ENCODE peak calls at places on chromosomes 5 and 9, in ten cellular contexts. One of them, this sample, is unnamed.

GRCh38 chr5:176466245-176466871 is 18.2 kb downstream of the FAF2 start:
- DNase-seq in NB4: peak
- DNase-seq in GM23248: peak
- DNase-seq in NCI-H2171 treated with DMSO at 0.1 percent for 48 hours: no peak
- DNase-seq in endothelial cell: no peak
- DNase-seq in heart left ventricle: no peak
- DNase-seq in Calu3: no peak
- DNase-seq in ecto neural progenitor cell: no peak
- DNase-seq in activated CD4-positive, alpha-beta T cell treated with anti-CD3 and anti-CD28 coated beads for 48 hours: no peak
- DNase-seq in tibial artery: no peak
- DNase-seq in this sample: no peak

GRCh38 chr9:77793909-77794308 is 145.8 kb upstream of the GNA14 start:
- DNase-seq in NCI-H2171 treated with DMSO at 0.1 percent for 48 hours: no peak
- DNase-seq in endothelial cell: no peak
- DNase-seq in activated CD4-positive, alpha-beta T cell treated with anti-CD3 and anti-CD28 coated beads for 48 hours: no peak
- DNase-seq in GM23248: peak
- DNase-seq in NB4: no peak
- DNase-seq in ecto neural progenitor cell: no peak
- DNase-seq in tibial artery: no peak
- DNase-seq in Calu3: no peak
- DNase-seq in heart left ventricle: no peak
- DNase-seq in this sample: peak

GRCh38 chr5:124645396-124645795 is 101.0 kb downstream of the ZNF608 start:
- DNase-seq in ecto neural progenitor cell: no peak
- DNase-seq in Calu3: no peak
- DNase-seq in NB4: no peak
- DNase-seq in endothelial cell: no peak
- DNase-seq in NCI-H2171 treated with DMSO at 0.1 percent for 48 hours: no peak
- DNase-seq in activated CD4-positive, alpha-beta T cell treated with anti-CD3 and anti-CD28 coated beads for 48 hours: no peak
- DNase-seq in GM23248: no peak
- DNase-seq in heart left ventricle: no peak
- DNase-seq in tibial artery: no peak
- DNase-seq in this sample: no peak

GRCh38 chr9:134850611-134851010 is 30.0 kb upstream of the FCN2 start:
- DNase-seq in GM23248: no peak
- DNase-seq in endothelial cell: no peak
- DNase-seq in activated CD4-positive, alpha-beta T cell treated with anti-CD3 and anti-CD28 coated beads for 48 hours: no peak
- DNase-seq in Calu3: no peak
- DNase-seq in NB4: no peak
- DNase-seq in ecto neural progenitor cell: no peak
- DNase-seq in tibial artery: peak
- DNase-seq in heart left ventricle: no peak
- DNase-seq in NCI-H2171 treated with DMSO at 0.1 percent for 48 hours: no peak
- DNase-seq in this sample: no peak

GRCh38 chr9:108478871-108479332 is 376.9 kb downstream of the ACTL7B start:
- DNase-seq in endothelial cell: no peak
- DNase-seq in tibial artery: no peak
- DNase-seq in Calu3: no peak
- DNase-seq in ecto neural progenitor cell: no peak
- DNase-seq in activated CD4-positive, alpha-beta T cell treated with anti-CD3 and anti-CD28 coated beads for 48 hours: no peak
- DNase-seq in GM23248: peak
- DNase-seq in heart left ventricle: no peak
- DNase-seq in NB4: peak
- DNase-seq in NCI-H2171 treated with DMSO at 0.1 percent for 48 hours: no peak
- DNase-seq in this sample: no peak

GRCh38 chr9:133351526-133351907 is 3.5 kb downstream of the RPL7A start:
- DNase-seq in NCI-H2171 treated with DMSO at 0.1 percent for 48 hours: no peak
- DNase-seq in NB4: no peak
- DNase-seq in GM23248: no peak
- DNase-seq in endothelial cell: no peak
- DNase-seq in heart left ventricle: no peak
- DNase-seq in activated CD4-positive, alpha-beta T cell treated with anti-CD3 and anti-CD28 coated beads for 48 hours: no peak
- DNase-seq in ecto neural progenitor cell: no peak
- DNase-seq in tibial artery: no peak
- DNase-seq in Calu3: no peak
- DNase-seq in this sample: no peak

GRCh38 chr5:77390795-77391194 is 101.3 kb downstream of the WDR41 start:
- DNase-seq in GM23248: peak
- DNase-seq in endothelial cell: no peak
- DNase-seq in NCI-H2171 treated with DMSO at 0.1 percent for 48 hours: no peak
- DNase-seq in tibial artery: no peak
- DNase-seq in heart left ventricle: no peak
- DNase-seq in activated CD4-positive, alpha-beta T cell treated with anti-CD3 and anti-CD28 coated beads for 48 hours: no peak
- DNase-seq in Calu3: no peak
- DNase-seq in ecto neural progenitor cell: no peak
- DNase-seq in NB4: no peak
- DNase-seq in this sample: no peak

GRCh38 chr5:172618574-172619365 is 22.3 kb upstream of the NEURL1B start:
- DNase-seq in Calu3: no peak
- DNase-seq in heart left ventricle: no peak
- DNase-seq in ecto neural progenitor cell: no peak
- DNase-seq in GM23248: no peak
- DNase-seq in NCI-H2171 treated with DMSO at 0.1 percent for 48 hours: no peak
- DNase-seq in endothelial cell: no peak
- DNase-seq in tibial artery: no peak
- DNase-seq in activated CD4-positive, alpha-beta T cell treated with anti-CD3 and anti-CD28 coated beads for 48 hours: no peak
- DNase-seq in NB4: no peak
- DNase-seq in this sample: no peak

GRCh38 chr9:94944623-94945022 is 218.1 kb downstream of the AOPEP start:
- DNase-seq in NB4: no peak
- DNase-seq in activated CD4-positive, alpha-beta T cell treated with anti-CD3 and anti-CD28 coated beads for 48 hours: no peak
- DNase-seq in endothelial cell: no peak
- DNase-seq in GM23248: peak
- DNase-seq in ecto neural progenitor cell: no peak
- DNase-seq in heart left ventricle: no peak
- DNase-seq in Calu3: no peak
- DNase-seq in tibial artery: no peak
- DNase-seq in NCI-H2171 treated with DMSO at 0.1 percent for 48 hours: no peak
- DNase-seq in this sample: no peak

GRCh38 chr5:134420326-134420725 is 8.6 kb upstream of the CDKN2AIPNL start:
- DNase-seq in NB4: no peak
- DNase-seq in ecto neural progenitor cell: no peak
- DNase-seq in heart left ventricle: no peak
- DNase-seq in endothelial cell: no peak
- DNase-seq in Calu3: no peak
- DNase-seq in GM23248: peak
- DNase-seq in tibial artery: no peak
- DNase-seq in NCI-H2171 treated with DMSO at 0.1 percent for 48 hours: no peak
- DNase-seq in activated CD4-positive, alpha-beta T cell treated with anti-CD3 and anti-CD28 coated beads for 48 hours: no peak
- DNase-seq in this sample: no peak

GRCh38 chr5:75412111-75412990 is 75.3 kb downstream of the HMGCR start:
- DNase-seq in tibial artery: no peak
- DNase-seq in GM23248: peak
- DNase-seq in NB4: no peak
- DNase-seq in NCI-H2171 treated with DMSO at 0.1 percent for 48 hours: no peak
- DNase-seq in ecto neural progenitor cell: no peak
- DNase-seq in Calu3: no peak
- DNase-seq in activated CD4-positive, alpha-beta T cell treated with anti-CD3 and anti-CD28 coated beads for 48 hours: no peak
- DNase-seq in heart left ventricle: no peak
- DNase-seq in endothelial cell: no peak
- DNase-seq in this sample: peak

GRCh38 chr5:95261369-95262175 is 23.3 kb downstream of the MCTP1 start:
- DNase-seq in heart left ventricle: no peak
- DNase-seq in NCI-H2171 treated with DMSO at 0.1 percent for 48 hours: peak
- DNase-seq in tibial artery: no peak
- DNase-seq in Calu3: peak
- DNase-seq in GM23248: peak
- DNase-seq in NB4: peak
- DNase-seq in ecto neural progenitor cell: no peak
- DNase-seq in endothelial cell: no peak
- DNase-seq in activated CD4-positive, alpha-beta T cell treated with anti-CD3 and anti-CD28 coated beads for 48 hours: no peak
- DNase-seq in this sample: peak

GRCh38 chr9:134422701-134423100 is 96.4 kb downstream of the RXRA start:
- DNase-seq in Calu3: no peak
- DNase-seq in ecto neural progenitor cell: no peak
- DNase-seq in NCI-H2171 treated with DMSO at 0.1 percent for 48 hours: no peak
- DNase-seq in tibial artery: no peak
- DNase-seq in endothelial cell: no peak
- DNase-seq in GM23248: no peak
- DNase-seq in NB4: no peak
- DNase-seq in activated CD4-positive, alpha-beta T cell treated with anti-CD3 and anti-CD28 coated beads for 48 hours: no peak
- DNase-seq in heart left ventricle: no peak
- DNase-seq in this sample: no peak

GRCh38 chr9:137467161-137467581 is 8.0 kb upstream of the NSMF start:
- DNase-seq in endothelial cell: no peak
- DNase-seq in heart left ventricle: peak
- DNase-seq in ecto neural progenitor cell: no peak
- DNase-seq in GM23248: no peak
- DNase-seq in NB4: no peak
- DNase-seq in Calu3: no peak
- DNase-seq in activated CD4-positive, alpha-beta T cell treated with anti-CD3 and anti-CD28 coated beads for 48 hours: no peak
- DNase-seq in tibial artery: no peak
- DNase-seq in NCI-H2171 treated with DMSO at 0.1 percent for 48 hours: no peak
- DNase-seq in this sample: no peak

GRCh38 chr9:93956183-93956784 is 1.1 kb upstream of the BARX1 start:
- DNase-seq in Calu3: no peak
- DNase-seq in tibial artery: no peak
- DNase-seq in activated CD4-positive, alpha-beta T cell treated with anti-CD3 and anti-CD28 coated beads for 48 hours: no peak
- DNase-seq in NCI-H2171 treated with DMSO at 0.1 percent for 48 hours: no peak
- DNase-seq in NB4: no peak
- DNase-seq in heart left ventricle: no peak
- DNase-seq in ecto neural progenitor cell: peak
- DNase-seq in GM23248: no peak
- DNase-seq in endothelial cell: no peak
- DNase-seq in this sample: no peak

GRCh38 chr5:39083968-39084367 is 9.8 kb upstream of the RICTOR start:
- DNase-seq in heart left ventricle: no peak
- DNase-seq in NCI-H2171 treated with DMSO at 0.1 percent for 48 hours: no peak
- DNase-seq in activated CD4-positive, alpha-beta T cell treated with anti-CD3 and anti-CD28 coated beads for 48 hours: no peak
- DNase-seq in Calu3: no peak
- DNase-seq in GM23248: no peak
- DNase-seq in NB4: no peak
- DNase-seq in endothelial cell: no peak
- DNase-seq in tibial artery: no peak
- DNase-seq in ecto neural progenitor cell: no peak
- DNase-seq in this sample: no peak

GRCh38 chr9:98021306-98022040 is 35.1 kb upstream of the NANS start:
- DNase-seq in Calu3: no peak
- DNase-seq in GM23248: peak
- DNase-seq in tibial artery: no peak
- DNase-seq in heart left ventricle: peak
- DNase-seq in endothelial cell: no peak
- DNase-seq in NB4: no peak
- DNase-seq in activated CD4-positive, alpha-beta T cell treated with anti-CD3 and anti-CD28 coated beads for 48 hours: no peak
- DNase-seq in ecto neural progenitor cell: no peak
- DNase-seq in NCI-H2171 treated with DMSO at 0.1 percent for 48 hours: no peak
- DNase-seq in this sample: no peak

GRCh38 chr9:131762356-131762932 is 22.6 kb upstream of the RAPGEF1 start:
- DNase-seq in GM23248: peak
- DNase-seq in activated CD4-positive, alpha-beta T cell treated with anti-CD3 and anti-CD28 coated beads for 48 hours: peak
- DNase-seq in tibial artery: peak
- DNase-seq in NB4: peak
- DNase-seq in endothelial cell: peak
- DNase-seq in heart left ventricle: peak
- DNase-seq in NCI-H2171 treated with DMSO at 0.1 percent for 48 hours: peak
- DNase-seq in ecto neural progenitor cell: peak
- DNase-seq in Calu3: peak
- DNase-seq in this sample: no peak

GRCh38 chr9:130143974-130144373 is 28.2 kb upstream of the NCS1 start:
- DNase-seq in Calu3: no peak
- DNase-seq in NB4: peak
- DNase-seq in NCI-H2171 treated with DMSO at 0.1 percent for 48 hours: no peak
- DNase-seq in tibial artery: no peak
- DNase-seq in endothelial cell: no peak
- DNase-seq in GM23248: peak
- DNase-seq in activated CD4-positive, alpha-beta T cell treated with anti-CD3 and anti-CD28 coated beads for 48 hours: no peak
- DNase-seq in heart left ventricle: peak
- DNase-seq in ecto neural progenitor cell: no peak
- DNase-seq in this sample: no peak

GRCh38 chr9:96206156-96206751 is 95.7 kb downstream of the HSD17B3 start:
- DNase-seq in Calu3: no peak
- DNase-seq in endothelial cell: no peak
- DNase-seq in NB4: no peak
- DNase-seq in activated CD4-positive, alpha-beta T cell treated with anti-CD3 and anti-CD28 coated beads for 48 hours: no peak
- DNase-seq in NCI-H2171 treated with DMSO at 0.1 percent for 48 hours: no peak
- DNase-seq in tibial artery: no peak
- DNase-seq in GM23248: no peak
- DNase-seq in heart left ventricle: no peak
- DNase-seq in ecto neural progenitor cell: no peak
- DNase-seq in this sample: no peak

GRCh38 chr9:36189978-36190377 is 743 bp upstream of the CLTA start:
- DNase-seq in ecto neural progenitor cell: no peak
- DNase-seq in Calu3: no peak
- DNase-seq in endothelial cell: no peak
- DNase-seq in tibial artery: no peak
- DNase-seq in heart left ventricle: no peak
- DNase-seq in NB4: peak
- DNase-seq in GM23248: peak
- DNase-seq in NCI-H2171 treated with DMSO at 0.1 percent for 48 hours: no peak
- DNase-seq in activated CD4-positive, alpha-beta T cell treated with anti-CD3 and anti-CD28 coated beads for 48 hours: no peak
- DNase-seq in this sample: no peak

GRCh38 chr5:173385832-173386360 is 57.7 kb upstream of the STC2 start:
- DNase-seq in ecto neural progenitor cell: no peak
- DNase-seq in activated CD4-positive, alpha-beta T cell treated with anti-CD3 and anti-CD28 coated beads for 48 hours: no peak
- DNase-seq in tibial artery: no peak
- DNase-seq in NB4: no peak
- DNase-seq in NCI-H2171 treated with DMSO at 0.1 percent for 48 hours: no peak
- DNase-seq in heart left ventricle: no peak
- DNase-seq in Calu3: no peak
- DNase-seq in endothelial cell: no peak
- DNase-seq in GM23248: no peak
- DNase-seq in this sample: no peak

GRCh38 chr9:133449760-133450159 is 10.0 kb upstream of the CACFD1 start:
- DNase-seq in NCI-H2171 treated with DMSO at 0.1 percent for 48 hours: peak
- DNase-seq in GM23248: peak
- DNase-seq in heart left ventricle: no peak
- DNase-seq in NB4: no peak
- DNase-seq in activated CD4-positive, alpha-beta T cell treated with anti-CD3 and anti-CD28 coated beads for 48 hours: no peak
- DNase-seq in Calu3: peak
- DNase-seq in ecto neural progenitor cell: no peak
- DNase-seq in endothelial cell: no peak
- DNase-seq in tibial artery: no peak
- DNase-seq in this sample: no peak

GRCh38 chr5:177545487-177546261 is 8.7 kb downstream of the FAM193B start:
- DNase-seq in Calu3: no peak
- DNase-seq in activated CD4-positive, alpha-beta T cell treated with anti-CD3 and anti-CD28 coated beads for 48 hours: no peak
- DNase-seq in NB4: peak
- DNase-seq in endothelial cell: no peak
- DNase-seq in heart left ventricle: peak
- DNase-seq in tibial artery: peak
- DNase-seq in GM23248: peak
- DNase-seq in NCI-H2171 treated with DMSO at 0.1 percent for 48 hours: peak
- DNase-seq in ecto neural progenitor cell: no peak
- DNase-seq in this sample: no peak

GRCh38 chr5:124979174-124979573 is 232.7 kb upstream of the ZNF608 start:
- DNase-seq in tibial artery: no peak
- DNase-seq in endothelial cell: no peak
- DNase-seq in activated CD4-positive, alpha-beta T cell treated with anti-CD3 and anti-CD28 coated beads for 48 hours: no peak
- DNase-seq in GM23248: peak
- DNase-seq in heart left ventricle: no peak
- DNase-seq in ecto neural progenitor cell: no peak
- DNase-seq in Calu3: peak
- DNase-seq in NCI-H2171 treated with DMSO at 0.1 percent for 48 hours: no peak
- DNase-seq in NB4: no peak
- DNase-seq in this sample: no peak

GRCh38 chr9:134181648-134182034 is 17.3 kb upstream of the RNU6ATAC start:
- DNase-seq in NCI-H2171 treated with DMSO at 0.1 percent for 48 hours: no peak
- DNase-seq in Calu3: no peak
- DNase-seq in tibial artery: peak
- DNase-seq in GM23248: no peak
- DNase-seq in endothelial cell: no peak
- DNase-seq in NB4: peak
- DNase-seq in activated CD4-positive, alpha-beta T cell treated with anti-CD3 and anti-CD28 coated beads for 48 hours: no peak
- DNase-seq in ecto neural progenitor cell: no peak
- DNase-seq in heart left ventricle: no peak
- DNase-seq in this sample: no peak

GRCh38 chr5:146015001-146015400 is 78.6 kb downstream of the SH3RF2 start:
- DNase-seq in GM23248: no peak
- DNase-seq in activated CD4-positive, alpha-beta T cell treated with anti-CD3 and anti-CD28 coated beads for 48 hours: no peak
- DNase-seq in endothelial cell: no peak
- DNase-seq in Calu3: no peak
- DNase-seq in NCI-H2171 treated with DMSO at 0.1 percent for 48 hours: no peak
- DNase-seq in ecto neural progenitor cell: no peak
- DNase-seq in tibial artery: no peak
- DNase-seq in heart left ventricle: no peak
- DNase-seq in NB4: no peak
- DNase-seq in this sample: no peak

This sample was measured in Panc1.